ENCODE peak calls at places on chromosome 21, in ten cellular contexts. One of them, this sample, is unnamed.

GRCh38 chr21:31151682-31152081 is 113.4 kb upstream of the KRTAP19-8 start:
- DNase-seq in NT2/D1: no peak
- DNase-seq in mucosa of gallbladder: no peak
- DNase-seq in stimulated activated CD4-positive, alpha-beta T cell treated with anti-CD3 and anti-CD28 coated beads, Interleukin-15, amount 100 ng/mL, for 48 hours: no peak
- DNase-seq in lung microvascular endothelial cell: no peak
- DNase-seq in CD4-positive, CD25-positive, alpha-beta regulatory T cell: no peak
- DNase-seq in breast epithelium: no peak
- DNase-seq in iris pigment epithelial cell: no peak
- DNase-seq in glutamatergic neuron: no peak
- DNase-seq in C1 segment of cervical spinal cord: no peak
- DNase-seq in this sample: no peak

GRCh38 chr21:42538479-42539275 is 25.0 kb downstream of the SLC37A1 start:
- DNase-seq in glutamatergic neuron: no peak
- DNase-seq in mucosa of gallbladder: no peak
- DNase-seq in C1 segment of cervical spinal cord: no peak
- DNase-seq in CD4-positive, CD25-positive, alpha-beta regulatory T cell: no peak
- DNase-seq in lung microvascular endothelial cell: no peak
- DNase-seq in breast epithelium: no peak
- DNase-seq in iris pigment epithelial cell: no peak
- DNase-seq in stimulated activated CD4-positive, alpha-beta T cell treated with anti-CD3 and anti-CD28 coated beads, Interleukin-15, amount 100 ng/mL, for 48 hours: no peak
- DNase-seq in NT2/D1: no peak
- DNase-seq in this sample: no peak

GRCh38 chr21:34926784-34927548 is 122.1 kb downstream of the RUNX1 start:
- DNase-seq in lung microvascular endothelial cell: no peak
- DNase-seq in C1 segment of cervical spinal cord: no peak
- DNase-seq in mucosa of gallbladder: peak
- DNase-seq in iris pigment epithelial cell: peak
- DNase-seq in breast epithelium: no peak
- DNase-seq in glutamatergic neuron: no peak
- DNase-seq in stimulated activated CD4-positive, alpha-beta T cell treated with anti-CD3 and anti-CD28 coated beads, Interleukin-15, amount 100 ng/mL, for 48 hours: no peak
- DNase-seq in CD4-positive, CD25-positive, alpha-beta regulatory T cell: no peak
- DNase-seq in NT2/D1: no peak
- DNase-seq in this sample: no peak

GRCh38 chr21:14480601-14481000 is 65.5 kb downstream of the SAMSN1 start:
- DNase-seq in mucosa of gallbladder: no peak
- DNase-seq in CD4-positive, CD25-positive, alpha-beta regulatory T cell: no peak
- DNase-seq in iris pigment epithelial cell: no peak
- DNase-seq in glutamatergic neuron: no peak
- DNase-seq in NT2/D1: no peak
- DNase-seq in breast epithelium: no peak
- DNase-seq in C1 segment of cervical spinal cord: no peak
- DNase-seq in stimulated activated CD4-positive, alpha-beta T cell treated with anti-CD3 and anti-CD28 coated beads, Interleukin-15, amount 100 ng/mL, for 48 hours: no peak
- DNase-seq in lung microvascular endothelial cell: no peak
- DNase-seq in this sample: no peak

GRCh38 chr21:42777064-42777756 is 102.1 kb downstream of the WDR4 start:
- DNase-seq in lung microvascular endothelial cell: no peak
- DNase-seq in mucosa of gallbladder: no peak
- DNase-seq in CD4-positive, CD25-positive, alpha-beta regulatory T cell: no peak
- DNase-seq in breast epithelium: no peak
- DNase-seq in NT2/D1: no peak
- DNase-seq in iris pigment epithelial cell: no peak
- DNase-seq in C1 segment of cervical spinal cord: no peak
- DNase-seq in glutamatergic neuron: no peak
- DNase-seq in stimulated activated CD4-positive, alpha-beta T cell treated with anti-CD3 and anti-CD28 coated beads, Interleukin-15, amount 100 ng/mL, for 48 hours: no peak
- DNase-seq in this sample: no peak

GRCh38 chr21:46092811-46093667 is 4.9 kb upstream of the COL6A2 start:
- DNase-seq in mucosa of gallbladder: peak
- DNase-seq in C1 segment of cervical spinal cord: no peak
- DNase-seq in glutamatergic neuron: no peak
- DNase-seq in CD4-positive, CD25-positive, alpha-beta regulatory T cell: no peak
- DNase-seq in stimulated activated CD4-positive, alpha-beta T cell treated with anti-CD3 and anti-CD28 coated beads, Interleukin-15, amount 100 ng/mL, for 48 hours: no peak
- DNase-seq in NT2/D1: no peak
- DNase-seq in lung microvascular endothelial cell: no peak
- DNase-seq in iris pigment epithelial cell: no peak
- DNase-seq in breast epithelium: no peak
- DNase-seq in this sample: no peak

GRCh38 chr21:38036016-38036415 is 119.8 kb upstream of the KCNJ6 start:
- DNase-seq in mucosa of gallbladder: no peak
- DNase-seq in breast epithelium: no peak
- DNase-seq in lung microvascular endothelial cell: no peak
- DNase-seq in glutamatergic neuron: no peak
- DNase-seq in CD4-positive, CD25-positive, alpha-beta regulatory T cell: no peak
- DNase-seq in NT2/D1: no peak
- DNase-seq in iris pigment epithelial cell: no peak
- DNase-seq in stimulated activated CD4-positive, alpha-beta T cell treated with anti-CD3 and anti-CD28 coated beads, Interleukin-15, amount 100 ng/mL, for 48 hours: no peak
- DNase-seq in C1 segment of cervical spinal cord: no peak
- DNase-seq in this sample: no peak

GRCh38 chr21:27740084-27740483 is 773.2 kb upstream of the ADAMTS5 start:
- DNase-seq in NT2/D1: no peak
- DNase-seq in iris pigment epithelial cell: no peak
- DNase-seq in C1 segment of cervical spinal cord: no peak
- DNase-seq in glutamatergic neuron: no peak
- DNase-seq in stimulated activated CD4-positive, alpha-beta T cell treated with anti-CD3 and anti-CD28 coated beads, Interleukin-15, amount 100 ng/mL, for 48 hours: no peak
- DNase-seq in CD4-positive, CD25-positive, alpha-beta regulatory T cell: no peak
- DNase-seq in mucosa of gallbladder: no peak
- DNase-seq in lung microvascular endothelial cell: no peak
- DNase-seq in breast epithelium: no peak
- DNase-seq in this sample: no peak

GRCh38 chr21:35265170-35265877 is 216.2 kb upstream of the RUNX1 start:
- DNase-seq in CD4-positive, CD25-positive, alpha-beta regulatory T cell: no peak
- DNase-seq in stimulated activated CD4-positive, alpha-beta T cell treated with anti-CD3 and anti-CD28 coated beads, Interleukin-15, amount 100 ng/mL, for 48 hours: no peak
- DNase-seq in iris pigment epithelial cell: peak
- DNase-seq in breast epithelium: no peak
- DNase-seq in lung microvascular endothelial cell: no peak
- DNase-seq in mucosa of gallbladder: no peak
- DNase-seq in NT2/D1: no peak
- DNase-seq in glutamatergic neuron: no peak
- DNase-seq in C1 segment of cervical spinal cord: no peak
- DNase-seq in this sample: no peak

GRCh38 chr21:31683029-31683428 is 23.5 kb downstream of the SOD1 start:
- DNase-seq in stimulated activated CD4-positive, alpha-beta T cell treated with anti-CD3 and anti-CD28 coated beads, Interleukin-15, amount 100 ng/mL, for 48 hours: no peak
- DNase-seq in C1 segment of cervical spinal cord: no peak
- DNase-seq in CD4-positive, CD25-positive, alpha-beta regulatory T cell: no peak
- DNase-seq in iris pigment epithelial cell: no peak
- DNase-seq in NT2/D1: no peak
- DNase-seq in mucosa of gallbladder: no peak
- DNase-seq in glutamatergic neuron: no peak
- DNase-seq in breast epithelium: no peak
- DNase-seq in lung microvascular endothelial cell: no peak
- DNase-seq in this sample: no peak

GRCh38 chr21:36694593-36695282 is 4.2 kb upstream of the SIM2 start:
- DNase-seq in glutamatergic neuron: no peak
- DNase-seq in NT2/D1: no peak
- DNase-seq in stimulated activated CD4-positive, alpha-beta T cell treated with anti-CD3 and anti-CD28 coated beads, Interleukin-15, amount 100 ng/mL, for 48 hours: no peak
- DNase-seq in mucosa of gallbladder: no peak
- DNase-seq in lung microvascular endothelial cell: no peak
- DNase-seq in C1 segment of cervical spinal cord: no peak
- DNase-seq in breast epithelium: no peak
- DNase-seq in iris pigment epithelial cell: no peak
- DNase-seq in CD4-positive, CD25-positive, alpha-beta regulatory T cell: no peak
- DNase-seq in this sample: no peak

GRCh38 chr21:19286901-19287300 is 883.3 kb upstream of the TMPRSS15 start:
- DNase-seq in glutamatergic neuron: no peak
- DNase-seq in mucosa of gallbladder: no peak
- DNase-seq in C1 segment of cervical spinal cord: no peak
- DNase-seq in iris pigment epithelial cell: no peak
- DNase-seq in breast epithelium: no peak
- DNase-seq in stimulated activated CD4-positive, alpha-beta T cell treated with anti-CD3 and anti-CD28 coated beads, Interleukin-15, amount 100 ng/mL, for 48 hours: no peak
- DNase-seq in CD4-positive, CD25-positive, alpha-beta regulatory T cell: no peak
- DNase-seq in NT2/D1: no peak
- DNase-seq in lung microvascular endothelial cell: no peak
- DNase-seq in this sample: no peak

GRCh38 chr21:38159355-38159754 is 97.4 kb upstream of the KCNJ15 start:
- DNase-seq in glutamatergic neuron: peak
- DNase-seq in breast epithelium: no peak
- DNase-seq in NT2/D1: peak
- DNase-seq in CD4-positive, CD25-positive, alpha-beta regulatory T cell: peak
- DNase-seq in mucosa of gallbladder: peak
- DNase-seq in C1 segment of cervical spinal cord: no peak
- DNase-seq in iris pigment epithelial cell: peak
- DNase-seq in lung microvascular endothelial cell: peak
- DNase-seq in stimulated activated CD4-positive, alpha-beta T cell treated with anti-CD3 and anti-CD28 coated beads, Interleukin-15, amount 100 ng/mL, for 48 hours: peak
- DNase-seq in this sample: peak

GRCh38 chr21:36630485-36631206 is 68.3 kb upstream of the SIM2 start:
- DNase-seq in CD4-positive, CD25-positive, alpha-beta regulatory T cell: peak
- DNase-seq in lung microvascular endothelial cell: peak
- DNase-seq in iris pigment epithelial cell: peak
- DNase-seq in stimulated activated CD4-positive, alpha-beta T cell treated with anti-CD3 and anti-CD28 coated beads, Interleukin-15, amount 100 ng/mL, for 48 hours: peak
- DNase-seq in C1 segment of cervical spinal cord: no peak
- DNase-seq in breast epithelium: peak
- DNase-seq in mucosa of gallbladder: peak
- DNase-seq in NT2/D1: peak
- DNase-seq in glutamatergic neuron: peak
- DNase-seq in this sample: peak

GRCh38 chr21:9758888-9759287 is 762.5 kb upstream of the TPTE start:
- DNase-seq in breast epithelium: no peak
- DNase-seq in C1 segment of cervical spinal cord: no peak
- DNase-seq in NT2/D1: no peak
- DNase-seq in lung microvascular endothelial cell: no peak
- DNase-seq in stimulated activated CD4-positive, alpha-beta T cell treated with anti-CD3 and anti-CD28 coated beads, Interleukin-15, amount 100 ng/mL, for 48 hours: no peak
- DNase-seq in mucosa of gallbladder: no peak
- DNase-seq in glutamatergic neuron: no peak
- DNase-seq in iris pigment epithelial cell: no peak
- DNase-seq in CD4-positive, CD25-positive, alpha-beta regulatory T cell: no peak
- DNase-seq in this sample: no peak

GRCh38 chr21:32381571-32381970 is 11.2 kb downstream of the URB1 start:
- DNase-seq in breast epithelium: no peak
- DNase-seq in iris pigment epithelial cell: no peak
- DNase-seq in lung microvascular endothelial cell: peak
- DNase-seq in C1 segment of cervical spinal cord: no peak
- DNase-seq in NT2/D1: no peak
- DNase-seq in mucosa of gallbladder: no peak
- DNase-seq in glutamatergic neuron: no peak
- DNase-seq in stimulated activated CD4-positive, alpha-beta T cell treated with anti-CD3 and anti-CD28 coated beads, Interleukin-15, amount 100 ng/mL, for 48 hours: no peak
- DNase-seq in CD4-positive, CD25-positive, alpha-beta regulatory T cell: no peak
- DNase-seq in this sample: no peak

GRCh38 chr21:41653944-41654625 is 112.8 kb downstream of the RIPK4 start:
- DNase-seq in NT2/D1: no peak
- DNase-seq in iris pigment epithelial cell: peak
- DNase-seq in C1 segment of cervical spinal cord: no peak
- DNase-seq in glutamatergic neuron: no peak
- DNase-seq in mucosa of gallbladder: no peak
- DNase-seq in stimulated activated CD4-positive, alpha-beta T cell treated with anti-CD3 and anti-CD28 coated beads, Interleukin-15, amount 100 ng/mL, for 48 hours: no peak
- DNase-seq in lung microvascular endothelial cell: no peak
- DNase-seq in breast epithelium: no peak
- DNase-seq in CD4-positive, CD25-positive, alpha-beta regulatory T cell: no peak
- DNase-seq in this sample: no peak

GRCh38 chr21:21806711-21807597 is 808.7 kb downstream of the NCAM2 start:
- DNase-seq in breast epithelium: no peak
- DNase-seq in stimulated activated CD4-positive, alpha-beta T cell treated with anti-CD3 and anti-CD28 coated beads, Interleukin-15, amount 100 ng/mL, for 48 hours: no peak
- DNase-seq in lung microvascular endothelial cell: no peak
- DNase-seq in C1 segment of cervical spinal cord: no peak
- DNase-seq in glutamatergic neuron: no peak
- DNase-seq in NT2/D1: no peak
- DNase-seq in iris pigment epithelial cell: peak
- DNase-seq in mucosa of gallbladder: no peak
- DNase-seq in CD4-positive, CD25-positive, alpha-beta regulatory T cell: no peak
- DNase-seq in this sample: no peak

GRCh38 chr21:46498335-46499050 is 39.8 kb downstream of the DIP2A start:
- DNase-seq in CD4-positive, CD25-positive, alpha-beta regulatory T cell: no peak
- DNase-seq in glutamatergic neuron: no peak
- DNase-seq in breast epithelium: no peak
- DNase-seq in stimulated activated CD4-positive, alpha-beta T cell treated with anti-CD3 and anti-CD28 coated beads, Interleukin-15, amount 100 ng/mL, for 48 hours: no peak
- DNase-seq in iris pigment epithelial cell: peak
- DNase-seq in mucosa of gallbladder: no peak
- DNase-seq in C1 segment of cervical spinal cord: no peak
- DNase-seq in NT2/D1: no peak
- DNase-seq in lung microvascular endothelial cell: no peak
- DNase-seq in this sample: no peak

GRCh38 chr21:16983425-16983824 is 529.4 kb upstream of the CXADR start:
- DNase-seq in mucosa of gallbladder: no peak
- DNase-seq in stimulated activated CD4-positive, alpha-beta T cell treated with anti-CD3 and anti-CD28 coated beads, Interleukin-15, amount 100 ng/mL, for 48 hours: no peak
- DNase-seq in C1 segment of cervical spinal cord: no peak
- DNase-seq in lung microvascular endothelial cell: peak
- DNase-seq in glutamatergic neuron: no peak
- DNase-seq in CD4-positive, CD25-positive, alpha-beta regulatory T cell: no peak
- DNase-seq in NT2/D1: no peak
- DNase-seq in breast epithelium: no peak
- DNase-seq in iris pigment epithelial cell: no peak
- DNase-seq in this sample: no peak

GRCh38 chr21:28587748-28588147 is 404.9 kb downstream of the LTN1 start:
- DNase-seq in lung microvascular endothelial cell: no peak
- DNase-seq in C1 segment of cervical spinal cord: no peak
- DNase-seq in breast epithelium: no peak
- DNase-seq in CD4-positive, CD25-positive, alpha-beta regulatory T cell: no peak
- DNase-seq in iris pigment epithelial cell: peak
- DNase-seq in NT2/D1: no peak
- DNase-seq in stimulated activated CD4-positive, alpha-beta T cell treated with anti-CD3 and anti-CD28 coated beads, Interleukin-15, amount 100 ng/mL, for 48 hours: no peak
- DNase-seq in glutamatergic neuron: no peak
- DNase-seq in mucosa of gallbladder: no peak
- DNase-seq in this sample: no peak

GRCh38 chr21:15893902-15894301 is 164.1 kb downstream of the USP25 start:
- DNase-seq in stimulated activated CD4-positive, alpha-beta T cell treated with anti-CD3 and anti-CD28 coated beads, Interleukin-15, amount 100 ng/mL, for 48 hours: no peak
- DNase-seq in breast epithelium: no peak
- DNase-seq in NT2/D1: no peak
- DNase-seq in lung microvascular endothelial cell: no peak
- DNase-seq in C1 segment of cervical spinal cord: no peak
- DNase-seq in CD4-positive, CD25-positive, alpha-beta regulatory T cell: no peak
- DNase-seq in mucosa of gallbladder: no peak
- DNase-seq in iris pigment epithelial cell: no peak
- DNase-seq in glutamatergic neuron: no peak
- DNase-seq in this sample: no peak

GRCh38 chr21:25508364-25508763 is 98.9 kb downstream of the MRPL39 start:
- DNase-seq in CD4-positive, CD25-positive, alpha-beta regulatory T cell: no peak
- DNase-seq in lung microvascular endothelial cell: no peak
- DNase-seq in stimulated activated CD4-positive, alpha-beta T cell treated with anti-CD3 and anti-CD28 coated beads, Interleukin-15, amount 100 ng/mL, for 48 hours: no peak
- DNase-seq in glutamatergic neuron: no peak
- DNase-seq in mucosa of gallbladder: no peak
- DNase-seq in iris pigment epithelial cell: no peak
- DNase-seq in C1 segment of cervical spinal cord: no peak
- DNase-seq in NT2/D1: no peak
- DNase-seq in breast epithelium: no peak
- DNase-seq in this sample: no peak

GRCh38 chr21:39265603-39266002 is 47.8 kb downstream of the BRWD1 start:
- DNase-seq in mucosa of gallbladder: no peak
- DNase-seq in C1 segment of cervical spinal cord: no peak
- DNase-seq in glutamatergic neuron: no peak
- DNase-seq in iris pigment epithelial cell: no peak
- DNase-seq in NT2/D1: no peak
- DNase-seq in breast epithelium: no peak
- DNase-seq in lung microvascular endothelial cell: no peak
- DNase-seq in CD4-positive, CD25-positive, alpha-beta regulatory T cell: no peak
- DNase-seq in stimulated activated CD4-positive, alpha-beta T cell treated with anti-CD3 and anti-CD28 coated beads, Interleukin-15, amount 100 ng/mL, for 48 hours: no peak
- DNase-seq in this sample: no peak

GRCh38 chr21:15826147-15826780 is 96.5 kb downstream of the USP25 start:
- DNase-seq in mucosa of gallbladder: peak
- DNase-seq in NT2/D1: peak
- DNase-seq in breast epithelium: no peak
- DNase-seq in glutamatergic neuron: no peak
- DNase-seq in C1 segment of cervical spinal cord: no peak
- DNase-seq in CD4-positive, CD25-positive, alpha-beta regulatory T cell: peak
- DNase-seq in stimulated activated CD4-positive, alpha-beta T cell treated with anti-CD3 and anti-CD28 coated beads, Interleukin-15, amount 100 ng/mL, for 48 hours: peak
- DNase-seq in iris pigment epithelial cell: peak
- DNase-seq in lung microvascular endothelial cell: peak
- DNase-seq in this sample: peak

GRCh38 chr21:40847956-40848355 is 998 bp upstream of the DSCAM start:
- DNase-seq in mucosa of gallbladder: no peak
- DNase-seq in CD4-positive, CD25-positive, alpha-beta regulatory T cell: no peak
- DNase-seq in lung microvascular endothelial cell: no peak
- DNase-seq in glutamatergic neuron: peak
- DNase-seq in iris pigment epithelial cell: no peak
- DNase-seq in stimulated activated CD4-positive, alpha-beta T cell treated with anti-CD3 and anti-CD28 coated beads, Interleukin-15, amount 100 ng/mL, for 48 hours: no peak
- DNase-seq in NT2/D1: no peak
- DNase-seq in breast epithelium: no peak
- DNase-seq in C1 segment of cervical spinal cord: no peak
- DNase-seq in this sample: no peak

GRCh38 chr21:43981151-43981870 is 30.8 kb upstream of the TRAPPC10 start:
- DNase-seq in breast epithelium: no peak
- DNase-seq in NT2/D1: no peak
- DNase-seq in lung microvascular endothelial cell: no peak
- DNase-seq in stimulated activated CD4-positive, alpha-beta T cell treated with anti-CD3 and anti-CD28 coated beads, Interleukin-15, amount 100 ng/mL, for 48 hours: no peak
- DNase-seq in glutamatergic neuron: no peak
- DNase-seq in CD4-positive, CD25-positive, alpha-beta regulatory T cell: no peak
- DNase-seq in mucosa of gallbladder: no peak
- DNase-seq in C1 segment of cervical spinal cord: no peak
- DNase-seq in iris pigment epithelial cell: no peak
- DNase-seq in this sample: no peak

GRCh38 chr21:45640888-45641479 is 2.5 kb upstream of the PCBP3 start:
- DNase-seq in glutamatergic neuron: peak
- DNase-seq in iris pigment epithelial cell: no peak
- DNase-seq in NT2/D1: no peak
- DNase-seq in lung microvascular endothelial cell: peak
- DNase-seq in C1 segment of cervical spinal cord: no peak
- DNase-seq in mucosa of gallbladder: no peak
- DNase-seq in CD4-positive, CD25-positive, alpha-beta regulatory T cell: no peak
- DNase-seq in breast epithelium: no peak
- DNase-seq in stimulated activated CD4-positive, alpha-beta T cell treated with anti-CD3 and anti-CD28 coated beads, Interleukin-15, amount 100 ng/mL, for 48 hours: no peak
- DNase-seq in this sample: no peak